ENCODE peak calls at places on chromosomes 2 and 18, in seven cellular contexts. S, J, E, L, K, M and A are unnamed samples.

GRCh38 chr18:3424280-3424890 is 25.6 kb upstream of the TGIF1 start:
- DNase-seq in S (no peak), J (no peak), E (no peak), L (peak), K (peak), M (no peak), A (no peak)

GRCh38 chr2:43223412-43224040 is 2.9 kb downstream of the ZFP36L2 start:
- DNase-seq in S (peak), J (no peak), E (peak), L (no peak), K (peak), M (no peak), A (no peak)

GRCh38 chr2:216583157-216583556 is 50.1 kb upstream of the IGFBP2 start:
- DNase-seq in S (peak), J (no peak), E (no peak), L (no peak), K (no peak), M (no peak), A (no peak)

GRCh38 chr2:233546774-233547173 is 19.8 kb downstream of the USP40 start:
- DNase-seq in S (no peak), J (no peak), E (no peak), L (no peak), K (no peak), M (no peak), A (no peak)

GRCh38 chr2:189115126-189115525 is 64.4 kb downstream of the COL5A2 start:
- DNase-seq in S (peak), J (no peak), E (no peak), L (no peak), K (no peak), M (no peak), A (no peak)

GRCh38 chr2:55877101-55877500 is 46.5 kb downstream of the EFEMP1 start:
- DNase-seq in S (no peak), J (no peak), E (no peak), L (no peak), K (no peak), M (no peak), A (no peak)

GRCh38 chr2:67854103-67854502 is 208.7 kb downstream of the C1D start:
- DNase-seq in S (no peak), J (no peak), E (no peak), L (no peak), K (no peak), M (no peak), A (no peak)

GRCh38 chr18:78911751-78912283 is 67.8 kb upstream of the SALL3 start:
- DNase-seq in S (no peak), J (no peak), E (no peak), L (no peak), K (no peak), M (no peak), A (no peak)

GRCh38 chr2:188196343-188197008 is 95.2 kb upstream of the GULP1 start:
- DNase-seq in S (peak), J (no peak), E (no peak), L (no peak), K (no peak), M (no peak), A (no peak)

GRCh38 chr2:214410128-214410775 is 602 bp upstream of the VWC2L start:
- DNase-seq in S (no peak), J (no peak), E (no peak), L (no peak), K (no peak), M (no peak), A (no peak)

GRCh38 chr2:225182126-225182525 is 139.9 kb upstream of the DOCK10 start:
- DNase-seq in S (no peak), J (no peak), E (no peak), L (no peak), K (no peak), M (no peak), A (no peak)

GRCh38 chr2:175441361-175441760 is 259.9 kb upstream of the ATP5MC3 start:
- DNase-seq in S (no peak), J (no peak), E (no peak), L (no peak), K (no peak), M (no peak), A (no peak)

GRCh38 chr2:217402622-217403383 is 542.9 kb upstream of the TNP1 start:
- DNase-seq in S (peak), J (no peak), E (no peak), L (no peak), K (no peak), M (no peak), A (no peak)

GRCh38 chr2:43576983-43577892 is 18.6 kb downstream of the THADA start:
- DNase-seq in S (peak), J (no peak), E (no peak), L (peak), K (peak), M (peak), A (no peak)

GRCh38 chr18:80105369-80106167 is 3.5 kb upstream of the ADNP2 start:
- DNase-seq in S (no peak), J (no peak), E (no peak), L (no peak), K (peak), M (no peak), A (no peak)

GRCh38 chr18:28086530-28087172 is 90.3 kb downstream of the CDH2 start:
- DNase-seq in S (peak), J (no peak), E (no peak), L (no peak), K (no peak), M (no peak), A (no peak)

GRCh38 chr2:208175843-208176160 is 12.4 kb upstream of the CRYGA start:
- DNase-seq in S (no peak), J (no peak), E (no peak), L (no peak), K (no peak), M (no peak), A (no peak)

GRCh38 chr2:75808039-75808438 is 97.3 kb upstream of the GCFC2 start:
- DNase-seq in S (no peak), J (no peak), E (no peak), L (no peak), K (no peak), M (no peak), A (no peak)

GRCh38 chr18:49459404-49460171 is 857 bp downstream of the DYM start:
- DNase-seq in S (peak), J (no peak), E (no peak), L (no peak), K (peak), M (peak), A (no peak)

GRCh38 chr2:226184940-226185575 is 614.6 kb downstream of the IRS1 start:
- DNase-seq in S (peak), J (no peak), E (no peak), L (no peak), K (peak), M (no peak), A (no peak)

GRCh38 chr2:197184959-197185586 is 125.5 kb downstream of the ANKRD44 start:
- DNase-seq in S (peak), J (no peak), E (peak), L (no peak), K (peak), M (no peak), A (no peak)

GRCh38 chr2:219441451-219442205 is 7.0 kb downstream of the SPEG start:
- DNase-seq in S (no peak), J (no peak), E (no peak), L (peak), K (peak), M (peak), A (no peak)

GRCh38 chr18:22538463-22538862 is 120.7 kb upstream of the CTAGE1 start:
- DNase-seq in S (peak), J (no peak), E (no peak), L (no peak), K (no peak), M (no peak), A (no peak)

GRCh38 chr2:111945444-111946293 is 47.3 kb downstream of the MERTK start:
- DNase-seq in S (no peak), J (peak), E (no peak), L (no peak), K (no peak), M (no peak), A (no peak)

GRCh38 chr2:67879586-67880290 is 183.1 kb downstream of the C1D start:
- DNase-seq in S (peak), J (no peak), E (no peak), L (no peak), K (no peak), M (no peak), A (no peak)

GRCh38 chr18:3612315-3612714 is 162.3 kb downstream of the TGIF1 start:
- DNase-seq in S (no peak), J (no peak), E (no peak), L (no peak), K (no peak), M (no peak), A (no peak)

GRCh38 chr2:75098856-75099255 is 100.5 kb downstream of the TACR1 start:
- DNase-seq in S (peak), J (no peak), E (no peak), L (no peak), K (peak), M (no peak), A (no peak)

GRCh38 chr2:19355931-19356544 is 2.4 kb downstream of the OSR1 start:
- DNase-seq in S (peak), J (no peak), E (no peak), L (peak), K (no peak), M (peak), A (no peak)

GRCh38 chr2:25331686-25332365 is 9.9 kb downstream of the DNMT3A start:
- DNase-seq in S (no peak), J (no peak), E (no peak), L (no peak), K (peak), M (peak), A (no peak)

GRCh38 chr2:142290931-142291330 is 160.1 kb upstream of the LRP1B start:
- DNase-seq in S (peak), J (no peak), E (no peak), L (no peak), K (no peak), M (no peak), A (no peak)

GRCh38 chr2:241946306-241947003 is 76.9 kb downstream of the RTP5 start:
- DNase-seq in S (no peak), J (no peak), E (no peak), L (no peak), K (no peak), M (no peak), A (no peak)

GRCh38 chr2:60925994-60926750 is 44.8 kb downstream of the REL start:
- DNase-seq in S (peak), J (no peak), E (no peak), L (no peak), K (peak), M (no peak), A (no peak)

GRCh38 chr2:127394464-127394863 is 6.7 kb upstream of the MAP3K2 start:
- DNase-seq in S (no peak), J (no peak), E (no peak), L (no peak), K (no peak), M (no peak), A (no peak)

GRCh38 chr2:128416781-128417180 is 98.1 kb upstream of the HS6ST1 start:
- DNase-seq in S (no peak), J (peak), E (no peak), L (no peak), K (peak), M (no peak), A (peak)

DNA sequence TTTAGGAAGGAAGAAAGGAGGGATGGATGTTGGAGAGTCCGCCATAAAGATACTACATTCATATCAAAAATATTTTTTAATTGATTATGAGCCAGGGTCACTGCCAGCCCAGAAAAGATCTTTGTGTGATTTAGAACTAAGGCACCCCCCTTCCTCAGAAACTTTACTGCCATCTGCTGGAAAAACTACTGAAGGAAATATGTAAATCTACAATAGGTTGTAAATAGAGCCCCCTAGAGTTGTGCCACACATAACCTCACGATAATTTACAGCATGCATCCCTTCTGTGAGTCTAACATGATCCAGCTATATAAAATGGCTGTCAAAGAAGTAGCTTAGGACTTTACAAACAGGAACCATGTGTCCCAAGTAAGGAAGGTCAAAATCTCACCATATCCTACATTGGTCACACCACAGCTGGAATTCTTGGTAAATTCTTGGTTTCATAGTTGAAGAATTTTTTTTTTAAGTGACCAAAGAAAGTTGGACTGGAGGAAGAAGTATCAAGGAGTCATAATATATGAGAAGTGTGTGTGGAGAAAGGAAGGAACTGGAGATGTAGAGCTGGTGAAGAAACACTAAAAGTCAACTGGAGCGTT is 152.5 kb downstream of the CYP26B1 start:
- DNase-seq in S (peak), J (no peak), E (no peak), L (no peak), K (peak), M (no peak), A (no peak)
- TF ChIP-seq CTCF in S (peak), J (peak), E (peak), L (peak), K (peak), M (no peak), A (no peak)

DNA sequence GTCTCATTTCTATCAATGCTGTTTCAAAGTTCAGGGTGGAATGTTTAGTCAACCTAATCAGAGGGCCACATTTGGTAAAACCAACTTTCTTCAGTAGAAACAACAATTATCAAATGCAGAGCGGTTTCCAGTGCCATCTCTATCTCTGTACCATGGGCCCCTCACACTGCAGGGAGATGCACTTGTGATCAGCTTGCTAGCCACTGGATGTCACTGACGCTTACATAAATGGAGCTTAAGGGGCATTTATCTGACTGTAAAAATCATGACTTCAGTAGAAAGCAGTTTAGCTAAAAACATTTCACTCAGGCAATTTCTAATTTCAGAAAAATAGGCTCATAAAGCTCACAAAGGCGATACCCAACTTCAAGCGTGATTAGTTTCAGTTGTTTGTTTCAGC is 678.0 kb downstream of the ZEB2 start:
- DNase-seq in S (peak), J (no peak), E (no peak), L (no peak), K (peak), M (no peak), A (no peak)
- TF ChIP-seq CTCF in S (peak), J (no peak), E (no peak), L (no peak), K (no peak), M (peak), A (no peak)

GRCh38 chr2:16281451-16282330 is 341.3 kb downstream of the MYCN start:
- DNase-seq in S (peak), J (no peak), E (no peak), L (peak), K (peak), M (peak), A (no peak)
- TF ChIP-seq CTCF in S (peak), J (peak), E (peak), L (peak), K (peak), M (peak), A (peak)

GRCh38 chr2:157840568-157841156 is 35.5 kb downstream of the ACVR1 start:
- DNase-seq in S (peak), J (no peak), E (peak), L (no peak), K (no peak), M (no peak), A (no peak)
- TF ChIP-seq CTCF in S (peak), J (no peak), E (no peak), L (no peak), K (no peak), M (no peak), A (no peak)

GRCh38 chr18:8450013-8450412 is 159.2 kb upstream of the RAB12 start:
- DNase-seq in S (no peak), J (no peak), E (no peak), L (no peak), K (peak), M (no peak), A (no peak)
- TF ChIP-seq CTCF in S (peak), J (no peak), E (peak), L (peak), K (peak), M (peak), A (peak)

GRCh38 chr2:177393381-177393780 is 808 bp downstream of the AGPS start:
- DNase-seq in S (peak), J (peak), E (no peak), L (no peak), K (peak), M (peak), A (no peak)

GRCh38 chr2:177393824-177394614 is 1.4 kb downstream of the AGPS start:
- DNase-seq in S (no peak), J (no peak), E (no peak), L (no peak), K (no peak), M (no peak), A (no peak)

GRCh38 chr2:177391822-177392372 is 676 bp upstream of the AGPS start:
- DNase-seq in S (no peak), J (no peak), E (no peak), L (no peak), K (peak), M (no peak), A (no peak)

GRCh38 chr2:177394622-177395021 is 2.0 kb downstream of the AGPS start:
- DNase-seq in S (no peak), J (no peak), E (no peak), L (no peak), K (no peak), M (no peak), A (no peak)

DNA sequence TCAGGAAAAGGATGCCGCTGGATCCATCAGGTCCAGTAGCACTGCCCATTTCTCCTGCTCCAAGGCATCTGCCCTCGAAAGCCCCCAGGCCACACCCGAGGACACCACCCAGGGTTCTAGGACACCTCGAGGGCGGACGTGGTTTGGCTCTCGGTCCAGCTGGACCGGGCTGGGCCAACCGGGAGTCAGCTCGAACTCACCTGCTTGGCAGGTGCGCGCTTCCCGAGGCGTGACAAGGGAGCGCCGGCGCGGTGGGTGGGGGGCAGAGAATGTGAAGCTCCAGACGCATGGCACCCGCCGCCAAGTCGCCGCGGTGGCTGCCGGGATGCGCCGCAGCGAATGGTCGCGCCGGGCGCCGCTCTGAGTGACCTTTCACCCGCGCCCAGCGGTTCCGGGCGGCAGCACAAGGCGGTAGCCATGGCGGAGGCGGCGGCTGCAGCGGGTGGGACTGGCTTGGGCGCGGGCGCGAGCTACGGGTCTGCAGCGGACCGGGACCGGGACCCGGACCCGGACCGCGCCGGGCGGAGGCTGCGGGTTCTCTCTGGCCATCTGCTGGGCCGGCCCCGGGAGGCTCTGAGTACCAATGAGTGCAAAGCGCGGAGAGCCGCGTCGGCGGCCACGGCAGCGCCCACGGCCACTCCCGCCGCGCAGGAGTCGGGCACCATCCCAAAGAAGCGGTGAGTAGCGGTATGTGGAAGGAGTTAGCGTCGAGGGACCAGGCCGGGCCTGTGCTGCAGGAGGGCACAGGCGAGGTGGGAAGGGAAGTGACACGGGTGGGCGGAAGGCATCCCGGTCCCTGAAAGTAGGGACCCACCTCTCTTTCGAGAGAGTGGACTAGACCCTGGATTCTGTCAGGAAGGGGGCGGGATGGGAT is at the start of gene AGPS:
- DNase-seq in S (peak), J (peak), E (peak), L (peak), K (peak), M (peak), A (peak)
- TF ChIP-seq CTCF in S (no peak), J (no peak), E (peak), L (no peak), K (no peak), M (no peak), A (peak)

DNA sequence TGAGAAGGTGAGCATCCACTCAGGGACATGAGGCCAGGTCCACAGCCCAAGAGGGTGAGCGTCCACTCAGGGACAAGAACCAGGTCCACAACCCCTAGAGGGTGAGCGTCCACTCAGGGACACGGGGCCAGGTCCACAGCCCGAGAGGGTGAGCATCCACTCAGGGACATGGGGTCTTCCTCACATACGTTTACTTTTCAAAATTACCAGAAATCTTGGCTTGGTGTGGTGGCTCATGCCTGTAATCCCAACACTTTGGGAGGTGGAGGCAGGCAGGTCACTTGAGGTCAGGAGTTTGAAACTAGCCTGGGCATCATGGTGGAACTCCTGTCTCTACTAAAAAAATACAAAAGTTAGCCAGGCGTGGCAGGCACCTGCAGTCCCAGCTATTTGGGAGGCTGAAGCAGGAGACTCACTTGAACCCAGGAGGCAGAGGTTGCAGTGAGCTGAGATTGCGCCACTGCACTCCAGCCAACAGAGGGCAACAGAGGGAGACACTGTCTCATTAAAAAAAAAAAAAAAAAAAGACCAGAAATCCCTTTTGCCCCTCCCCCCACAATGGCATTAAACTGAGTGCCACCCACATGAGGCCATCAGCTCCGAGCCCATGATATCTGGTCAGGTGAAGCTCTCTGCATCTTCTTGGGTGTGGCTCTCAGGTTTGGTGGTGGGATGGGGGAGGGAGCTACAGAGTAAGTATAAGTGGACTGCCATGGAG is 9.0 kb upstream of the MBP start:
- DNase-seq in S (no peak), J (no peak), E (no peak), L (no peak), K (no peak), M (no peak), A (no peak)
- TF ChIP-seq CTCF in S (peak), J (no peak), E (peak), L (no peak), K (no peak), M (peak), A (no peak)